ENCODE peak calls at places on chromosomes 13 and 19, in ten cellular contexts. One of them, this sample, is unnamed.

GRCh38 chr13:43799191-43799590 is 12.4 kb upstream of the ENOX1 start:
- DNase-seq in A549: no peak
- DNase-seq in adrenal gland: no peak
- DNase-seq in AG04450: no peak
- DNase-seq in dorsolateral prefrontal cortex: no peak
- DNase-seq in fibroblast of mammary gland: no peak
- DNase-seq in PC-3: peak; percentile 52
- DNase-seq in lower lobe of right lung: no peak
- DNase-seq in progenitor cell of endocrine pancreas: no peak
- DNase-seq in CD4-positive, alpha-beta T cell: no peak
- DNase-seq in this sample: no peak

GRCh38 chr19:2015611-2015950 is at the start of gene BTBD2:
- DNase-seq in A549: peak; percentile 85
- DNase-seq in adrenal gland: peak; percentile 83
- DNase-seq in AG04450: peak; percentile 73
- DNase-seq in dorsolateral prefrontal cortex: no peak
- DNase-seq in fibroblast of mammary gland: peak; percentile 90
- DNase-seq in PC-3: peak; percentile 45
- DNase-seq in lower lobe of right lung: peak; percentile 51
- DNase-seq in progenitor cell of endocrine pancreas: no peak
- DNase-seq in CD4-positive, alpha-beta T cell: peak; percentile 56
- DNase-seq in this sample: peak; percentile 86

GRCh38 chr13:21556051-21556450 is 47.9 kb downstream of the MICU2 start:
- DNase-seq in A549: no peak
- DNase-seq in adrenal gland: no peak
- DNase-seq in AG04450: no peak
- DNase-seq in dorsolateral prefrontal cortex: no peak
- DNase-seq in fibroblast of mammary gland: peak; percentile 38
- DNase-seq in PC-3: no peak
- DNase-seq in lower lobe of right lung: no peak
- DNase-seq in progenitor cell of endocrine pancreas: no peak
- DNase-seq in CD4-positive, alpha-beta T cell: no peak
- DNase-seq in this sample: no peak

GRCh38 chr19:10009269-10009665 is 1.0 kb downstream of the COL5A3 start:
- DNase-seq in A549: no peak
- DNase-seq in adrenal gland: peak; percentile 46
- DNase-seq in AG04450: peak; percentile 85
- DNase-seq in dorsolateral prefrontal cortex: no peak
- DNase-seq in fibroblast of mammary gland: peak; percentile 90
- DNase-seq in PC-3: peak; percentile 27
- DNase-seq in lower lobe of right lung: peak; percentile 52
- DNase-seq in progenitor cell of endocrine pancreas: peak; percentile 65
- DNase-seq in CD4-positive, alpha-beta T cell: peak; percentile 38
- DNase-seq in this sample: peak; percentile 43

GRCh38 chr19:38569368-38569983 is 48.3 kb downstream of the MAP4K1 start:
- DNase-seq in A549: peak; percentile 59
- DNase-seq in adrenal gland: no peak
- DNase-seq in AG04450: no peak
- DNase-seq in dorsolateral prefrontal cortex: no peak
- DNase-seq in fibroblast of mammary gland: no peak
- DNase-seq in PC-3: no peak
- DNase-seq in lower lobe of right lung: no peak
- DNase-seq in progenitor cell of endocrine pancreas: no peak
- DNase-seq in CD4-positive, alpha-beta T cell: no peak
- DNase-seq in this sample: no peak

GRCh38 chr19:18773682-18774081 is 17.4 kb downstream of the COMP start:
- DNase-seq in A549: no peak
- DNase-seq in adrenal gland: no peak
- DNase-seq in AG04450: no peak
- DNase-seq in dorsolateral prefrontal cortex: no peak
- DNase-seq in fibroblast of mammary gland: no peak
- DNase-seq in PC-3: no peak
- DNase-seq in lower lobe of right lung: no peak
- DNase-seq in progenitor cell of endocrine pancreas: no peak
- DNase-seq in CD4-positive, alpha-beta T cell: no peak
- DNase-seq in this sample: no peak

GRCh38 chr13:29081036-29081435 is 260.9 kb downstream of the MTUS2 start:
- DNase-seq in A549: no peak
- DNase-seq in adrenal gland: no peak
- DNase-seq in AG04450: no peak
- DNase-seq in dorsolateral prefrontal cortex: no peak
- DNase-seq in fibroblast of mammary gland: no peak
- DNase-seq in PC-3: no peak
- DNase-seq in lower lobe of right lung: no peak
- DNase-seq in progenitor cell of endocrine pancreas: no peak
- DNase-seq in CD4-positive, alpha-beta T cell: peak; percentile 27
- DNase-seq in this sample: no peak

GRCh38 chr13:95180513-95181245 is 120.6 kb downstream of the ABCC4 start:
- DNase-seq in A549: peak; percentile 33
- DNase-seq in adrenal gland: peak; percentile 36
- DNase-seq in AG04450: no peak
- DNase-seq in dorsolateral prefrontal cortex: no peak
- DNase-seq in fibroblast of mammary gland: no peak
- DNase-seq in PC-3: no peak
- DNase-seq in lower lobe of right lung: no peak
- DNase-seq in progenitor cell of endocrine pancreas: no peak
- DNase-seq in CD4-positive, alpha-beta T cell: no peak
- DNase-seq in this sample: no peak

GRCh38 chr19:16035601-16036297 is 40.5 kb upstream of the TPM4 start:
- DNase-seq in A549: no peak
- DNase-seq in adrenal gland: no peak
- DNase-seq in AG04450: no peak
- DNase-seq in dorsolateral prefrontal cortex: peak; percentile 28
- DNase-seq in fibroblast of mammary gland: no peak
- DNase-seq in PC-3: no peak
- DNase-seq in lower lobe of right lung: peak; percentile 39
- DNase-seq in progenitor cell of endocrine pancreas: no peak
- DNase-seq in CD4-positive, alpha-beta T cell: no peak
- DNase-seq in this sample: no peak

GRCh38 chr19:46896076-46896794 is 35.4 kb downstream of the ARHGAP35 start:
- DNase-seq in A549: no peak
- DNase-seq in adrenal gland: no peak
- DNase-seq in AG04450: no peak
- DNase-seq in dorsolateral prefrontal cortex: no peak
- DNase-seq in fibroblast of mammary gland: no peak
- DNase-seq in PC-3: no peak
- DNase-seq in lower lobe of right lung: peak; percentile 64
- DNase-seq in progenitor cell of endocrine pancreas: no peak
- DNase-seq in CD4-positive, alpha-beta T cell: no peak
- DNase-seq in this sample: no peak

GRCh38 chr19:16070366-16070990 is 5.8 kb upstream of the TPM4 start:
- DNase-seq in A549: peak; percentile 84
- DNase-seq in adrenal gland: peak; percentile 52
- DNase-seq in AG04450: no peak
- DNase-seq in dorsolateral prefrontal cortex: no peak
- DNase-seq in fibroblast of mammary gland: no peak
- DNase-seq in PC-3: peak; percentile 98
- DNase-seq in lower lobe of right lung: peak; percentile 90
- DNase-seq in progenitor cell of endocrine pancreas: no peak
- DNase-seq in CD4-positive, alpha-beta T cell: peak; percentile 90
- DNase-seq in this sample: peak; percentile 85

GRCh38 chr13:30094015-30094533 is 213.3 kb downstream of the KATNAL1 start:
- DNase-seq in A549: no peak
- DNase-seq in adrenal gland: no peak
- DNase-seq in AG04450: no peak
- DNase-seq in dorsolateral prefrontal cortex: no peak
- DNase-seq in fibroblast of mammary gland: no peak
- DNase-seq in PC-3: no peak
- DNase-seq in lower lobe of right lung: no peak
- DNase-seq in progenitor cell of endocrine pancreas: no peak
- DNase-seq in CD4-positive, alpha-beta T cell: no peak
- DNase-seq in this sample: no peak

GRCh38 chr13:91346062-91346461 is 1.4 kb upstream of the MIR17HG start:
- DNase-seq in A549: no peak
- DNase-seq in adrenal gland: no peak
- DNase-seq in AG04450: no peak
- DNase-seq in dorsolateral prefrontal cortex: no peak
- DNase-seq in fibroblast of mammary gland: no peak
- DNase-seq in PC-3: no peak
- DNase-seq in lower lobe of right lung: no peak
- DNase-seq in progenitor cell of endocrine pancreas: no peak
- DNase-seq in CD4-positive, alpha-beta T cell: no peak
- DNase-seq in this sample: no peak

GRCh38 chr19:10431254-10431942 is 11.1 kb downstream of the PDE4A start:
- DNase-seq in A549: no peak
- DNase-seq in adrenal gland: no peak
- DNase-seq in AG04450: no peak
- DNase-seq in dorsolateral prefrontal cortex: no peak
- DNase-seq in fibroblast of mammary gland: peak; percentile 37
- DNase-seq in PC-3: peak; percentile 37
- DNase-seq in lower lobe of right lung: peak; percentile 76
- DNase-seq in progenitor cell of endocrine pancreas: no peak
- DNase-seq in CD4-positive, alpha-beta T cell: peak; percentile 22
- DNase-seq in this sample: no peak

GRCh38 chr13:45422731-45423130 is 4.6 kb upstream of the SLC25A30 start:
- DNase-seq in A549: no peak
- DNase-seq in adrenal gland: no peak
- DNase-seq in AG04450: no peak
- DNase-seq in dorsolateral prefrontal cortex: no peak
- DNase-seq in fibroblast of mammary gland: no peak
- DNase-seq in PC-3: no peak
- DNase-seq in lower lobe of right lung: no peak
- DNase-seq in progenitor cell of endocrine pancreas: no peak
- DNase-seq in CD4-positive, alpha-beta T cell: no peak
- DNase-seq in this sample: no peak

GRCh38 chr19:6753178-6754031 is 13.8 kb downstream of the SH2D3A start:
- DNase-seq in A549: peak; percentile 81
- DNase-seq in adrenal gland: peak; percentile 77
- DNase-seq in AG04450: no peak
- DNase-seq in dorsolateral prefrontal cortex: no peak
- DNase-seq in fibroblast of mammary gland: peak; percentile 69
- DNase-seq in PC-3: peak; percentile 54
- DNase-seq in lower lobe of right lung: peak; percentile 91
- DNase-seq in progenitor cell of endocrine pancreas: peak; percentile 74
- DNase-seq in CD4-positive, alpha-beta T cell: peak; percentile 76
- DNase-seq in this sample: peak; percentile 55
- TF ChIP-seq CTCF in A549: no peak
- TF ChIP-seq CTCF in adrenal gland: peak; percentile 60
- TF ChIP-seq CTCF in AG04450: no peak
- TF ChIP-seq CTCF in dorsolateral prefrontal cortex: no peak
- TF ChIP-seq CTCF in fibroblast of mammary gland: peak; percentile 24
- TF ChIP-seq CTCF in PC-3: no peak
- TF ChIP-seq CTCF in lower lobe of right lung: peak; percentile 52
- TF ChIP-seq CTCF in progenitor cell of endocrine pancreas: peak; percentile 49
- TF ChIP-seq CTCF in CD4-positive, alpha-beta T cell: peak; percentile 59
- TF ChIP-seq CTCF in this sample: no peak

GRCh38 chr19:932647-933552 is 7.1 kb downstream of the ARID3A start:
- DNase-seq in A549: peak; percentile 37
- DNase-seq in adrenal gland: no peak
- DNase-seq in AG04450: peak; percentile 85
- DNase-seq in dorsolateral prefrontal cortex: no peak
- DNase-seq in fibroblast of mammary gland: peak; percentile 93
- DNase-seq in PC-3: no peak
- DNase-seq in lower lobe of right lung: peak; percentile 75
- DNase-seq in progenitor cell of endocrine pancreas: no peak
- DNase-seq in CD4-positive, alpha-beta T cell: peak; percentile 45
- DNase-seq in this sample: peak; percentile 77
- TF ChIP-seq CTCF in A549: no peak
- TF ChIP-seq CTCF in adrenal gland: no peak
- TF ChIP-seq CTCF in AG04450: no peak
- TF ChIP-seq CTCF in dorsolateral prefrontal cortex: no peak
- TF ChIP-seq CTCF in fibroblast of mammary gland: no peak
- TF ChIP-seq CTCF in PC-3: no peak
- TF ChIP-seq CTCF in lower lobe of right lung: no peak
- TF ChIP-seq CTCF in progenitor cell of endocrine pancreas: no peak
- TF ChIP-seq CTCF in CD4-positive, alpha-beta T cell: no peak
- TF ChIP-seq CTCF in this sample: no peak

GRCh38 chr13:53336441-53337160 is 308.0 kb downstream of the OLFM4 start:
- DNase-seq in A549: no peak
- DNase-seq in adrenal gland: no peak
- DNase-seq in AG04450: no peak
- DNase-seq in dorsolateral prefrontal cortex: no peak
- DNase-seq in fibroblast of mammary gland: no peak
- DNase-seq in PC-3: no peak
- DNase-seq in lower lobe of right lung: no peak
- DNase-seq in progenitor cell of endocrine pancreas: no peak
- DNase-seq in CD4-positive, alpha-beta T cell: no peak
- DNase-seq in this sample: no peak

GRCh38 chr13:53342623-53343022 is 314.0 kb downstream of the OLFM4 start:
- DNase-seq in A549: no peak
- DNase-seq in adrenal gland: no peak
- DNase-seq in AG04450: no peak
- DNase-seq in dorsolateral prefrontal cortex: no peak
- DNase-seq in fibroblast of mammary gland: no peak
- DNase-seq in PC-3: no peak
- DNase-seq in lower lobe of right lung: no peak
- DNase-seq in progenitor cell of endocrine pancreas: no peak
- DNase-seq in CD4-positive, alpha-beta T cell: no peak
- DNase-seq in this sample: no peak

GRCh38 chr13:53341144-53341510 is 312.5 kb downstream of the OLFM4 start:
- DNase-seq in A549: no peak
- DNase-seq in adrenal gland: no peak
- DNase-seq in AG04450: no peak
- DNase-seq in dorsolateral prefrontal cortex: no peak
- DNase-seq in fibroblast of mammary gland: no peak
- DNase-seq in PC-3: no peak
- DNase-seq in lower lobe of right lung: no peak
- DNase-seq in progenitor cell of endocrine pancreas: no peak
- DNase-seq in CD4-positive, alpha-beta T cell: no peak
- DNase-seq in this sample: no peak

GRCh38 chr13:53340505-53341143 is 312.0 kb downstream of the OLFM4 start:
- DNase-seq in A549: no peak
- DNase-seq in adrenal gland: no peak
- DNase-seq in AG04450: no peak
- DNase-seq in dorsolateral prefrontal cortex: no peak
- DNase-seq in fibroblast of mammary gland: no peak
- DNase-seq in PC-3: no peak
- DNase-seq in lower lobe of right lung: no peak
- DNase-seq in progenitor cell of endocrine pancreas: no peak
- DNase-seq in CD4-positive, alpha-beta T cell: no peak
- DNase-seq in this sample: no peak

DNA sequence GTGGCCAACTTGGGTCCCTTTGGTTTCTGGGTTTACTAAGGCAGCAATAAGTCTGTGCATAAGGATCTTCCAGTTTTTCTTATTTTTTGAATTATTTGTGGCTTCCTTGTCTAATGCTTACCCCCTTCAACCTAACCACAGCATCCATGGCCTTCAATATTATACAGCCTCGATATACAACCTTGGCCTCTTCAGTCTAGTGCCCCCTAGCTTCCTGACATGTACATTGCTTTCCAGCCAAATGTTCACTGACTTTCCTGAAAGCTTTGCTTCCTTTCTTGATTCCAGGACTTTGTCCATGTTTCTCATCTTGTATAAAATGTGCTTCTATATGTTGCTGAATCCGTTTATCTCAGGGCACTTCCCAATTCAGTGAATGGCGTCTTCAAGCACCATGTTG is 310.1 kb downstream of the OLFM4 start:
- DNase-seq in A549: no peak
- DNase-seq in adrenal gland: no peak
- DNase-seq in AG04450: no peak
- DNase-seq in dorsolateral prefrontal cortex: no peak
- DNase-seq in fibroblast of mammary gland: no peak
- DNase-seq in PC-3: no peak
- DNase-seq in lower lobe of right lung: no peak
- DNase-seq in progenitor cell of endocrine pancreas: no peak
- DNase-seq in CD4-positive, alpha-beta T cell: no peak
- DNase-seq in this sample: no peak
- TF ChIP-seq CTCF in A549: no peak
- TF ChIP-seq CTCF in adrenal gland: no peak
- TF ChIP-seq CTCF in AG04450: no peak
- TF ChIP-seq CTCF in dorsolateral prefrontal cortex: no peak
- TF ChIP-seq CTCF in fibroblast of mammary gland: no peak
- TF ChIP-seq CTCF in PC-3: no peak
- TF ChIP-seq CTCF in lower lobe of right lung: no peak
- TF ChIP-seq CTCF in progenitor cell of endocrine pancreas: no peak
- TF ChIP-seq CTCF in CD4-positive, alpha-beta T cell: no peak
- TF ChIP-seq CTCF in this sample: no peak

GRCh38 chr13:87344176-87344575 is 327.0 kb upstream of the SLITRK5 start:
- DNase-seq in A549: no peak
- DNase-seq in adrenal gland: no peak
- DNase-seq in AG04450: no peak
- DNase-seq in dorsolateral prefrontal cortex: no peak
- DNase-seq in fibroblast of mammary gland: no peak
- DNase-seq in PC-3: peak; percentile 3
- DNase-seq in lower lobe of right lung: no peak
- DNase-seq in progenitor cell of endocrine pancreas: no peak
- DNase-seq in CD4-positive, alpha-beta T cell: no peak
- DNase-seq in this sample: no peak
- TF ChIP-seq CTCF in A549: no peak
- TF ChIP-seq CTCF in adrenal gland: no peak
- TF ChIP-seq CTCF in AG04450: no peak
- TF ChIP-seq CTCF in dorsolateral prefrontal cortex: no peak
- TF ChIP-seq CTCF in fibroblast of mammary gland: no peak
- TF ChIP-seq CTCF in PC-3: no peak
- TF ChIP-seq CTCF in lower lobe of right lung: no peak
- TF ChIP-seq CTCF in progenitor cell of endocrine pancreas: no peak
- TF ChIP-seq CTCF in CD4-positive, alpha-beta T cell: no peak
- TF ChIP-seq CTCF in this sample: no peak